ENCODE peak calls at places on chromosome 20, in six cellular contexts. O is ELR; E is CD8-positive, alpha-beta T cell; U is lung; D is activated naive CD8-positive, alpha-beta T cell treated with anti-CD3 and anti-CD28 coated beads, Interleukin-2, amount 50 U/mL, for 24 hours; A is astrocyte of the cerebellum. J is an unnamed sample.

GRCh38 chr20:401682-402495 is 6.2 kb upstream of the RBCK1 start:
- DNase-seq in O (peak), D (no peak), E (no peak), A (no peak), U (no peak), J (peak)

GRCh38 chr20:43389839-43390626 is 67.7 kb upstream of the SRSF6 start:
- DNase-seq in E (no peak), O (no peak), A (no peak), D (peak), U (no peak), J (no peak)

GRCh38 chr20:4571759-4572531 is 149.8 kb upstream of the PRND start:
- DNase-seq in O (no peak), A (no peak), U (no peak), E (no peak), D (no peak), J (peak)

GRCh38 chr20:59441860-59442810 is 141.7 kb downstream of the EDN3 start:
- DNase-seq in U (no peak), A (no peak), D (no peak), E (no peak), O (no peak), J (no peak)

GRCh38 chr20:40283689-40284088 is 405.3 kb downstream of the MAFB start:
- DNase-seq in E (no peak), U (no peak), A (no peak), D (no peak), O (no peak), J (no peak)

GRCh38 chr20:926646-927045 is 10.5 kb upstream of the ANGPT4 start:
- DNase-seq in E (no peak), D (no peak), U (no peak), A (no peak), O (no peak), J (peak)

GRCh38 chr20:4699957-4700356 is 21.8 kb upstream of the PRND start:
- DNase-seq in D (no peak), A (no peak), U (no peak), O (no peak), E (no peak), J (no peak)

GRCh38 chr20:39993737-39994136 is 695.3 kb downstream of the MAFB start:
- DNase-seq in D (no peak), O (no peak), A (no peak), U (peak), E (no peak), J (no peak)

GRCh38 chr20:51579137-51579536 is 36.6 kb upstream of the NFATC2 start:
- DNase-seq in D (no peak), O (peak), U (no peak), A (no peak), E (no peak), J (peak)

GRCh38 chr20:49230575-49231211 is 11.5 kb downstream of the DDX27 start:
- DNase-seq in O (peak), U (no peak), D (no peak), A (no peak), E (no peak), J (peak)

GRCh38 chr20:51379601-51380341 is 162.7 kb downstream of the NFATC2 start:
- DNase-seq in A (no peak), E (no peak), U (no peak), O (no peak), D (no peak), J (no peak)

GRCh38 chr20:38109657-38110524 is 55.2 kb downstream of the TGM2 start:
- DNase-seq in U (peak), A (peak), D (no peak), E (no peak), O (peak), J (peak)

GRCh38 chr20:9534025-9534424 is 19.6 kb downstream of the LAMP5 start:
- DNase-seq in A (no peak), E (no peak), O (no peak), U (no peak), D (no peak), J (no peak)

GRCh38 chr20:43914286-43914685 is 366 bp upstream of the TOX2 start:
- DNase-seq in U (no peak), E (no peak), D (no peak), O (no peak), A (no peak), J (no peak)

GRCh38 chr20:2108987-2109386 is 7.4 kb downstream of the STK35 start:
- DNase-seq in A (no peak), O (peak), D (no peak), U (no peak), E (no peak), J (peak)

GRCh38 chr20:44019638-44020335 is 105.1 kb downstream of the TOX2 start:
- DNase-seq in D (peak), O (peak), U (no peak), A (no peak), E (peak), J (peak)

GRCh38 chr20:50583422-50584150 is 73.4 kb downstream of the PTPN1 start:
- DNase-seq in O (no peak), A (no peak), E (no peak), D (no peak), U (no peak), J (no peak)

GRCh38 chr20:47343007-47343472 is 13.5 kb downstream of the ZMYND8 start:
- DNase-seq in U (no peak), E (no peak), A (no peak), O (no peak), D (no peak), J (no peak)

GRCh38 chr20:51735728-51736600 is 32.2 kb downstream of the ATP9A start:
- DNase-seq in E (no peak), O (no peak), D (no peak), A (no peak), U (no peak), J (no peak)

GRCh38 chr20:23637282-23638221 is at the start of gene CST3:
- DNase-seq in D (peak), E (no peak), A (no peak), O (peak), U (peak), J (peak)

J was measured in AG10803.